ENCODE peak calls at places on chromosomes 11 and 22, in eight cellular contexts. H, M, J, Q, Z, R, V and E are unnamed samples.
A peak's percentile ranks its signal among the peaks of the same experiment; 100 is the strongest.

GRCh38 chr11:124834526-124835190 is 30.6 kb upstream of the ROBO3 start:
- DNase-seq in H (no peak), M (no peak), J (no peak), Q (no peak), Z (no peak), R (no peak), V (peak; percentile 93), E (peak; percentile 91)

GRCh38 chr11:94706211-94706610 is 61.9 kb upstream of the AMOTL1 start:
- DNase-seq in H (no peak), M (peak; percentile 37), J (no peak), Q (no peak), Z (peak; percentile 79), R (peak; percentile 67), V (no peak), E (peak; percentile 74)

GRCh38 chr22:37484115-37485005 is 1.8 kb downstream of the MFNG start:
- DNase-seq in H (no peak), M (no peak), J (no peak), Q (no peak), Z (no peak), R (no peak), V (no peak), E (no peak)

GRCh38 chr11:61356701-61357100 is 5.0 kb downstream of the CYB561A3 start:
- DNase-seq in H (no peak), M (no peak), J (no peak), Q (no peak), Z (no peak), R (no peak), V (no peak), E (no peak)

GRCh38 chr11:8328231-8328794 is 64.6 kb upstream of the LMO1 start:
- DNase-seq in H (no peak), M (no peak), J (no peak), Q (no peak), Z (no peak), R (no peak), V (no peak), E (no peak)

GRCh38 chr11:93727985-93728791 is 13.1 kb downstream of the TAF1D start:
- DNase-seq in H (no peak), M (peak; percentile 54), J (no peak), Q (no peak), Z (no peak), R (no peak), V (no peak), E (no peak)

GRCh38 chr11:6925636-6926207 is 504 bp upstream of the ZNF215 start:
- DNase-seq in H (no peak), M (peak; percentile 16), J (peak; percentile 54), Q (peak; percentile 52), Z (peak; percentile 31), R (peak; percentile 9), V (no peak), E (peak; percentile 34)

GRCh38 chr11:91199866-91200265 is 977.0 kb upstream of the CHORDC1 start:
- DNase-seq in H (no peak), M (no peak), J (no peak), Q (no peak), Z (peak; percentile 17), R (peak; percentile 11), V (no peak), E (no peak)

GRCh38 chr11:119087747-119088241 is 3.1 kb downstream of the HMBS start:
- DNase-seq in H (no peak), M (no peak), J (no peak), Q (no peak), Z (no peak), R (no peak), V (peak; percentile 35), E (peak; percentile 52)

GRCh38 chr22:37443086-37443485 is 15.8 kb upstream of the ELFN2 start:
- DNase-seq in H (no peak), M (no peak), J (no peak), Q (no peak), Z (no peak), R (no peak), V (no peak), E (no peak)

GRCh38 chr11:114964676-114965214 is 286.4 kb downstream of the NXPE2 start:
- DNase-seq in H (no peak), M (no peak), J (no peak), Q (no peak), Z (no peak), R (no peak), V (no peak), E (no peak)

GRCh38 chr11:12755510-12755909 is 81.3 kb downstream of the TEAD1 start:
- DNase-seq in H (no peak), M (peak; percentile 52), J (no peak), Q (no peak), Z (no peak), R (no peak), V (no peak), E (no peak)

GRCh38 chr11:12756101-12756500 is 81.9 kb downstream of the TEAD1 start:
- DNase-seq in H (no peak), M (no peak), J (no peak), Q (no peak), Z (no peak), R (no peak), V (no peak), E (no peak)

GRCh38 chr11:12757416-12757815 is 83.2 kb downstream of the TEAD1 start:
- DNase-seq in H (no peak), M (no peak), J (no peak), Q (no peak), Z (no peak), R (no peak), V (no peak), E (no peak)

GRCh38 chr11:12754582-12755250 is 80.5 kb downstream of the TEAD1 start:
- DNase-seq in H (no peak), M (no peak), J (no peak), Q (no peak), Z (no peak), R (no peak), V (no peak), E (peak; percentile 19)

DNA sequence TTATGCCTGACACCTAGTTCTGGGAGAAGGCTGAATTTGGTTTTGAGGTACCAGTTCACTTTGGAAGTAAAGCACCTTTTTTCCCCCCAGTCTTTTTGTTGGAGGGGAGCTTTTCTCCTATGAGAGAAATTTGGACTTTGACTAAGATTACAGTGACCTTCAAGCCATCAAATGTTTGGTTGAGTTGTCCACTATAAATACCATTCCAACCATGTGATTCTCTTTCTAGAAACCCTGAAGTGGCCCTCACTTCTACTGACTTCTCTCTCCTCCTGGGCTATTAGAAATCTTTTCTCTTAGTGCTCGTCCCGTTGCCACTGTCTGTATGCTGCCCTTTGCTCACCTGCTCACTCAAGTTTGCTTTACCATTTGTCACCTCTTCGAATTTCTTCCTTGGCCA is 82.6 kb downstream of the TEAD1 start:
- DNase-seq in H (no peak), M (no peak), J (no peak), Q (no peak), Z (no peak), R (no peak), V (no peak), E (no peak)
- H4K20me1 ChIP-seq in H (peaks cover 30% of the 10 kb centered on the region), M (peaks cover 96% of the 10 kb centered on the region), J (peaks cover 7% of the 10 kb centered on the region), Q (no peaks in the 10 kb centered on the region), Z (peaks cover 10% of the 10 kb centered on the region), R (peaks cover 94% of the 10 kb centered on the region), V (peaks cover 6% of the 10 kb centered on the region), E (peaks cover 19% of the 10 kb centered on the region)

GRCh38 chr11:72012897-72013721 is 14.4 kb downstream of the IL18BP start:
- DNase-seq in H (no peak), M (peak; percentile 17), J (no peak), Q (no peak), Z (peak; percentile 93), R (peak; percentile 91), V (no peak), E (peak; percentile 39)

GRCh38 chr11:72015511-72016061 is 16.9 kb downstream of the IL18BP start:
- DNase-seq in H (peak; percentile 13), M (peak; percentile 24), J (no peak), Q (peak; percentile 63), Z (peak; percentile 29), R (no peak), V (no peak), E (peak; percentile 42)

GRCh38 chr11:72012091-72012630 is 13.5 kb downstream of the IL18BP start:
- DNase-seq in H (no peak), M (no peak), J (no peak), Q (no peak), Z (no peak), R (no peak), V (no peak), E (no peak)

GRCh38 chr11:72013765-72014711 is 15.3 kb downstream of the IL18BP start:
- DNase-seq in H (no peak), M (no peak), J (no peak), Q (no peak), Z (peak; percentile 49), R (peak; percentile 29), V (no peak), E (no peak)

DNA sequence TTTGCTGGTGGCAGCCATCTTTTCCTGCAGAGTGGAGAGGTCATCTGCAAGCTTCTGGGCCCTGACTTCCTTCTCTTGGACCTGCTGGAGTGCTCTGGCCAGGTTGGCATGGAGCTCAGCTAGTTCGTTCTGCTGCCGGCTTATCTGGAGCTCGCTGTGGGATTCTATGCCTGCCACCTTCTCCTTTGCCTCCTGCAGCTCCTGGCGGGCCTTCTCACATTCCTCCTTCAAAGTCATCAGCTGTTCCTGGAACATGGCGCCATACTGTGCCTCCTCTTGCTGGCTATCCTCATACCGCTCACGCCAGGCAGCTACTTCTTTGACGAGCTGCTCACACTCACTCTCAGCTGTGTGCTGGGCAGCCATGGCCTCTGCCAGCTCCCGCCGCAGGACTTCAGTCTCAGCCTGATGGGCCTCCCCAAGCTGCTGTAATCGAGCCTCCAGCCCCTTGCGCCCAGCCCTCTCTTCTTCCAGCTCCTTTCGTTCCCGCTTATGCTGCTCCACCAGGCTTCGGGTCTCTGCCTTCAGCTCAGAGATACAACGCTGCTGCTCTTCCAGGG is 16.1 kb downstream of the IL18BP start:
- DNase-seq in H (no peak), M (no peak), J (no peak), Q (no peak), Z (no peak), R (no peak), V (no peak), E (no peak)
- H4K20me1 ChIP-seq in H (no peaks in the 10 kb centered on the region), M (peaks cover 41% of the 10 kb centered on the region), J (no peaks in the 10 kb centered on the region), Q (no peaks in the 10 kb centered on the region), Z (no peaks in the 10 kb centered on the region), R (peaks cover 81% of the 10 kb centered on the region), V (peaks cover 35% of the 10 kb centered on the region), E (no peaks in the 10 kb centered on the region)

DNA sequence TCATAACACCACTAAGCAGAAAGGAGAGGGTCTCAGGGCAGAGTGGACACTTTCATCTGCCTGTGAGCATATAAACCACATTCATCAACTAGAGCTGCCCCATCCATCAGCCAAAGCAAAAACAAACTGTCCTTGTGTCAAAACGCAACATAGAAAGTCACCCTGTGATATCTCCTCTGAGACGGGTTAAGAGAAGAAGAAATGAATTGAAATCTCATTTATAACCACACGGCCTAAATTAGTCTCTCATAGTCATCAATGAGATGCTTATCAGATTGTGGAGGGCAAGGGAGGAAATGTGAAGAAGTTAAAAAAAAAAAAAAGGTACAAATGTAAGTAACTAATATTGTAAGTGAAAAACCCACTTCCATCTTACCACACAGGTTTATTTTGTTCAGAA is 75.7 kb downstream of the SIK3 start:
- DNase-seq in H (no peak), M (no peak), J (no peak), Q (no peak), Z (no peak), R (no peak), V (no peak), E (no peak)
- H4K20me1 ChIP-seq in H (peaks cover 37% of the 10 kb centered on the region), M (peaks cover 17% of the 10 kb centered on the region), J (peaks cover 13% of the 10 kb centered on the region), Q (no peaks in the 10 kb centered on the region), Z (no peaks in the 10 kb centered on the region), R (peaks cover 47% of the 10 kb centered on the region), V (peaks cover 2% of the 10 kb centered on the region), E (peaks cover 39% of the 10 kb centered on the region)

GRCh38 chr11:120342678-120343077 is 6.5 kb downstream of the ARHGEF12 start:
- DNase-seq in H (no peak), M (no peak), J (no peak), Q (no peak), Z (no peak), R (no peak), V (no peak), E (no peak)
- H4K20me1 ChIP-seq in H (peaks cover 42% of the 10 kb centered on the region), M (peaks cover 82% of the 10 kb centered on the region), J (peaks cover 17% of the 10 kb centered on the region), Q (no peaks in the 10 kb centered on the region), Z (peaks cover 8% of the 10 kb centered on the region), R (peaks cover 97% of the 10 kb centered on the region), V (peaks cover 22% of the 10 kb centered on the region), E (peaks cover 81% of the 10 kb centered on the region)